ENCODE peak calls at places on chromosomes 5 and 9, in seven cellular contexts. D is cardiac fibroblast, R is esophagus squamous epithelium, H is K562, E is AG09309, S is aorta, Q is uterus. W is an unnamed sample.

GRCh38 chr5:133635051-133635450 is 22.7 kb upstream of the FSTL4 start:
- DNase-seq in Q (no peak), D (no peak), H (no peak), E (no peak), S (no peak), R (no peak), W (peak)

GRCh38 chr9:75181748-75182147 is 93.4 kb downstream of the OSTF1 start:
- DNase-seq in E (no peak), Q (no peak), H (peak), R (no peak), D (peak), S (no peak), W (no peak)

GRCh38 chr5:94375801-94376200 is 242.6 kb downstream of the KIAA0825 start:
- DNase-seq in S (no peak), D (peak), R (no peak), Q (no peak), H (no peak), E (no peak), W (no peak)

GRCh38 chr5:124773291-124774001 is 27.0 kb upstream of the ZNF608 start:
- DNase-seq in E (no peak), S (no peak), R (no peak), H (no peak), D (no peak), Q (no peak), W (no peak)

GRCh38 chr5:107218457-107219193 is 452.1 kb downstream of the EFNA5 start:
- DNase-seq in D (peak), E (peak), R (no peak), H (no peak), Q (no peak), S (no peak), W (no peak)

GRCh38 chr5:72166070-72166979 is 59.0 kb downstream of the MAP1B start:
- DNase-seq in Q (peak), R (peak), H (peak), D (peak), E (no peak), S (peak), W (no peak)

GRCh38 chr9:137234758-137235423 is 4.2 kb downstream of the SLC34A3 start:
- DNase-seq in R (no peak), Q (no peak), H (no peak), S (no peak), D (no peak), E (no peak), W (no peak)

GRCh38 chr5:56270058-56270457 is 36.9 kb upstream of the ANKRD55 start:
- DNase-seq in S (no peak), H (peak), Q (no peak), E (no peak), D (no peak), R (no peak), W (no peak)

GRCh38 chr9:95910023-95910706 is 34.7 kb downstream of the ERCC6L2 start:
- DNase-seq in R (no peak), H (no peak), S (no peak), E (no peak), D (peak), Q (no peak), W (no peak)

GRCh38 chr5:176985516-176985915 is 21.1 kb downstream of the UIMC1 start:
- DNase-seq in R (no peak), E (no peak), D (no peak), Q (no peak), H (no peak), S (no peak), W (no peak)

GRCh38 chr5:150473673-150474358 is 24.3 kb upstream of the RPS14 start:
- DNase-seq in D (no peak), H (no peak), E (no peak), R (no peak), S (no peak), Q (no peak), W (no peak)

GRCh38 chr9:91374939-91375338 is 13.2 kb upstream of the AUH start:
- DNase-seq in S (no peak), Q (no peak), D (peak), H (no peak), R (no peak), E (peak), W (peak)

GRCh38 chr5:19886123-19886921 is 101.7 kb downstream of the CDH18 start:
- DNase-seq in H (no peak), E (peak), Q (no peak), R (no peak), D (peak), S (no peak), W (peak)

GRCh38 chr9:84513473-84513872 is 156.1 kb upstream of the NTRK2 start:
- DNase-seq in R (no peak), D (no peak), S (no peak), E (no peak), Q (no peak), H (no peak), W (no peak)

GRCh38 chr5:176174345-176175025 is 63.7 kb upstream of the SIMC1 start:
- DNase-seq in R (no peak), Q (no peak), H (no peak), S (no peak), D (no peak), E (no peak), W (no peak)

DNA sequence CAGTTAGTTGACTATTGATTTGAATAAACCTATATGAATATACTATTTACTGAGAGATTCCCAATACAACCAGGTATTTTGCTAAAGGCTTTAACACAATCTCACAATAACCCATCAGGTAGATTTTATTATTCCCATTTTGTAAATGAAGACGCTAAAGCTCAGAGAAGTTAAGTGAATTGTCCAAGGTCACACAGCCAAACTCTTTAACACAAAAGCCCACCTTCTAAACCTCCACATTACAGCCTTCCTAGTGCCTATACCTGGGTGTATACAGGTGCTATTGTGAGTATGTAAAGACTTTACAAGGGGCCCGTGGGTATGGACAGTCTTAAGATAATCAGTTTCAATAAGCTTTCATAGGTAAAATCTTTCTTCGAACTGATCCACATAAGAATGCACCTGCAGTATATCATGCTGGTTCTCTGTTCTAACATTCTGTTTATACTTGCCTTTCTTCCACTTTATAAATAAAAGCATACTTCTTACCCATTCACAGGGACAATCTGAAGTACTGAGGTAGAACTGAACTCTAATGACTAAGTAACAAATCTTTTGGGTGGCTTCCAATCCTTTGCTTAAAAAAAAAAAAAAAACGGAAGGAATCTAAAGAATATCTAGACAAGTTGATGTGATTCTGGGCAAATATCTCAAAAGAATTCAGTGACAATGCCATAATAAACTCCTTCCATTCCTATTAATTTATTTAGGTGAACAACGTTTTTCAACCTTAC is 59.1 kb downstream of the PJA2 start:
- DNase-seq in E (no peak), H (no peak), D (peak), S (no peak), Q (no peak), R (no peak), W (no peak)
- H3K4me3 ChIP-seq in E (no peak), H (no peak), D (no peak), S (no peak), Q (no peak), R (no peak), W (no peak)

GRCh38 chr9:14348241-14349140 is 34.5 kb upstream of the NFIB start:
- DNase-seq in H (no peak), Q (no peak), D (peak), E (no peak), R (no peak), S (no peak), W (no peak)
- H3K4me3 ChIP-seq in H (no peak), Q (peak), D (peak), E (no peak), R (peak), S (peak), W (no peak)

GRCh38 chr9:426976-427375 is 212.3 kb downstream of the DOCK8 start:
- DNase-seq in Q (no peak), D (no peak), H (no peak), R (no peak), S (no peak), E (no peak), W (no peak)

GRCh38 chr9:421896-422295 is 207.2 kb downstream of the DOCK8 start:
- DNase-seq in D (peak), E (no peak), R (no peak), H (no peak), S (no peak), Q (no peak), W (no peak)

DNA sequence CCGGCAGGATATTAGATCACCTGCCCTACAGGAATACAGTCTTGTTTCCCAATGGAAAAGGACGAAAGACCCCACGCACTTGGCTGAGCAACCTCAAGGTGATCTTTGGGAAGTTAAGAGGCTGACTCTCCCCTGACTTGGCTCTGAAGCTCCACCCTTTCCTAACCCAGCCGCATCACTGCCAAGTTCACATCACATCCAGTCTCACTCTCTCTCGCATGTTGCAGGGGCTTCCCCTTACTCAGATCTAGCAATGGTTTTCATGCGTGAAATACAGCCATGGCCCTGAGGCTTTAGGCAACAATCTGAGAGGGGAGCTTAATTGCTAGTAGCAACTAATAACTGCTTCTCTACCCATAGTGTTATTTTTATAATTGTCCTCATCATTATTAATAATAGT is 211.6 kb downstream of the DOCK8 start:
- DNase-seq in Q (no peak), R (no peak), H (no peak), S (no peak), D (no peak), E (no peak), W (no peak)
- H3K4me3 ChIP-seq in Q (no peak), R (no peak), H (no peak), S (no peak), D (no peak), E (no peak), W (no peak)

GRCh38 chr5:172640139-172640538 is 924 bp upstream of the NEURL1B start:
- DNase-seq in H (no peak), E (no peak), D (no peak), R (no peak), Q (no peak), S (peak), W (no peak)
- H3K4me3 ChIP-seq in H (no peak), E (no peak), D (no peak), R (no peak), Q (peak), S (no peak), W (no peak)

GRCh38 chr9:119349548-119349947 is 19.7 kb downstream of the BRINP1 start:
- DNase-seq in E (no peak), Q (no peak), R (no peak), S (no peak), H (no peak), D (no peak), W (no peak)
- H3K4me3 ChIP-seq in E (no peak), Q (no peak), R (no peak), S (no peak), H (no peak), D (no peak), W (no peak)

GRCh38 chr9:77750981-77751340 is 102.8 kb upstream of the GNA14 start:
- DNase-seq in H (no peak), D (no peak), R (no peak), Q (no peak), S (no peak), E (no peak), W (no peak)
- H3K4me3 ChIP-seq in H (no peak), D (no peak), R (no peak), Q (no peak), S (no peak), E (no peak), W (no peak)

DNA sequence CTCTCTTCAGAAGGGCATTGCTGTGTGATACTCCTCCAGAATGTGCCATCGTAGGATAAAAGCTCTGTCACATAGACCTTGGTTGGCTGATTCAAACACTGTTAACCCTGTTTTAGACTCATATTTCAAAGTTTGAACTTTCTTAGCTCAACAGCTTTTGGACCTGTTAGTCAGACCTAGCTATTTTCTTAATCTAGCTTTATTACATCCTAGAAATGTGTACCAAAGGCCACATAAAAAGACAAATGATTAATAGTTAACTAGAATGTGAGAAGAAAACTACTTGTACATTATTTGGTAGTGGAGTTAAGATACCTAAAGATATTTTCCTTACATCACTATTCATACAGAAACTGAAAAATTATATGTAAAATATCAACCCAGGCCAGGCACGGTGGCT is 4.3 kb downstream of the RHOBTB3 start:
- DNase-seq in H (no peak), Q (no peak), S (no peak), D (no peak), R (no peak), E (no peak), W (no peak)
- H3K4me3 ChIP-seq in H (peak), Q (no peak), S (no peak), D (peak), R (no peak), E (no peak), W (peak)

GRCh38 chr5:90475436-90475980 is 844 bp downstream of the POLR3G start:
- DNase-seq in H (peak), E (no peak), S (no peak), Q (no peak), R (no peak), D (no peak), W (no peak)
- H3K4me3 ChIP-seq in H (peak), E (no peak), S (no peak), Q (no peak), R (peak), D (peak), W (no peak)

GRCh38 chr5:40797273-40798011 is 732 bp downstream of the PRKAA1 start:
- DNase-seq in H (peak), R (no peak), Q (peak), S (peak), E (no peak), D (peak), W (no peak)

GRCh38 chr5:40798012-40798855 is at the start of gene PRKAA1:
- DNase-seq in R (peak), E (no peak), Q (peak), S (peak), H (peak), D (peak), W (no peak)

GRCh38 chr5:40796487-40796889 is 1.7 kb downstream of the PRKAA1 start:
- DNase-seq in R (no peak), H (no peak), Q (no peak), S (no peak), D (peak), E (no peak), W (no peak)

GRCh38 chr5:40799248-40799647 is 1.1 kb upstream of the PRKAA1 start:
- DNase-seq in E (no peak), S (no peak), D (peak), Q (no peak), R (no peak), H (peak), W (no peak)

DNA sequence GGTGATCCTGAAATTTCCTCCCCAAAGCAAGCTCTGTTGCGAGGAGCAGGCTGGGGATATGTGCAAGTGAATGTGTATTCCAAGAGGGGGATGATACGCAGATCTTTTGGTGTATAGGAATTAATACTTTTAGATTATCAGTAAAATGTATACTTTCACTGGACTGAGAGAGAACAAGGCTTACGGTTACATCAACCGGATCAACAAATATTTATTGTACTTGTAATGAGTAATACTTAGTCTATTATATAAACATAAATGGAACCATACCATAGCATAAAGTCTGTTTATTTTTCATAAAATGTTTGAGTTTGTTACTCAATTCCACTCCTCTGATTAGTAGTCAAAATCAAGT is 659 bp upstream of the PRKAA1 start:
- DNase-seq in E (no peak), H (no peak), Q (no peak), R (no peak), D (no peak), S (no peak), W (no peak)
- H3K4me3 ChIP-seq in E (peak), H (peak), Q (peak), R (peak), D (peak), S (peak), W (peak)